ENCODE peak calls at places on chromosomes 7 and 10, in ten cellular contexts. C is fibroblast of lung, Y is transverse colon, B is astrocyte, L is nephron progenitor cell, K is cardiac muscle cell, E is SK-N-SH, R is mammary epithelial cell, I is WTC11, P is stomach. U is an unnamed sample.

GRCh38 chr7:81604808-81605174 is 165.1 kb downstream of the HGF start:
- DNase-seq in R (no peak), Y (no peak), I (no peak), C (no peak), B (no peak), L (no peak), E (no peak), K (no peak), P (no peak), U (no peak)

GRCh38 chr10:93171837-93172236 is 98.1 kb downstream of the CYP26A1 start:
- DNase-seq in R (no peak), B (no peak), E (no peak), K (no peak), P (no peak), I (no peak), Y (no peak), L (no peak), C (no peak), U (no peak)

GRCh38 chr7:148898845-148899474 is 14.9 kb upstream of the EZH2 start:
- DNase-seq in R (no peak), B (no peak), P (no peak), C (no peak), L (peak), K (no peak), I (peak), E (no peak), Y (no peak), U (no peak)

GRCh38 chr7:534075-534474 is 14.4 kb upstream of the PDGFA start:
- DNase-seq in C (no peak), R (no peak), B (no peak), E (no peak), I (no peak), L (no peak), Y (no peak), P (no peak), K (no peak), U (no peak)

GRCh38 chr7:29154076-29154475 is 7.7 kb upstream of the CPVL start:
- DNase-seq in L (no peak), P (no peak), Y (no peak), B (no peak), C (no peak), I (no peak), K (no peak), R (peak), E (no peak), U (no peak)

GRCh38 chr7:108311446-108312168 is 144.6 kb downstream of the NRCAM start:
- DNase-seq in E (no peak), L (no peak), P (no peak), I (no peak), K (no peak), C (peak), R (peak), B (peak), Y (no peak), U (no peak)

GRCh38 chr7:75953431-75953830 is 38.5 kb downstream of the POR start:
- DNase-seq in R (no peak), B (no peak), Y (no peak), L (no peak), I (no peak), E (no peak), P (no peak), K (no peak), C (no peak), U (no peak)

GRCh38 chr10:20740128-20740527 is 157.0 kb downstream of the NEBL start:
- DNase-seq in E (peak), R (no peak), Y (no peak), I (no peak), L (no peak), K (no peak), C (no peak), B (no peak), P (no peak), U (no peak)

GRCh38 chr10:101442456-101442800 is 88.5 kb downstream of the BTRC start:
- DNase-seq in Y (no peak), L (no peak), B (no peak), C (no peak), R (no peak), I (no peak), P (no peak), K (no peak), E (no peak), U (no peak)

GRCh38 chr10:101441539-101442455 is 87.8 kb downstream of the BTRC start:
- DNase-seq in B (peak), E (peak), P (no peak), Y (no peak), C (peak), R (peak), I (peak), L (peak), K (peak), U (peak)

GRCh38 chr10:101444058-101444457 is 90.1 kb downstream of the BTRC start:
- DNase-seq in Y (no peak), C (peak), K (no peak), R (no peak), L (no peak), I (no peak), E (no peak), B (no peak), P (no peak), U (no peak)

GRCh38 chr10:101436302-101436701 is 82.3 kb downstream of the BTRC start:
- DNase-seq in E (no peak), Y (no peak), R (no peak), K (no peak), P (no peak), B (no peak), L (no peak), I (no peak), C (no peak), U (no peak)

DNA sequence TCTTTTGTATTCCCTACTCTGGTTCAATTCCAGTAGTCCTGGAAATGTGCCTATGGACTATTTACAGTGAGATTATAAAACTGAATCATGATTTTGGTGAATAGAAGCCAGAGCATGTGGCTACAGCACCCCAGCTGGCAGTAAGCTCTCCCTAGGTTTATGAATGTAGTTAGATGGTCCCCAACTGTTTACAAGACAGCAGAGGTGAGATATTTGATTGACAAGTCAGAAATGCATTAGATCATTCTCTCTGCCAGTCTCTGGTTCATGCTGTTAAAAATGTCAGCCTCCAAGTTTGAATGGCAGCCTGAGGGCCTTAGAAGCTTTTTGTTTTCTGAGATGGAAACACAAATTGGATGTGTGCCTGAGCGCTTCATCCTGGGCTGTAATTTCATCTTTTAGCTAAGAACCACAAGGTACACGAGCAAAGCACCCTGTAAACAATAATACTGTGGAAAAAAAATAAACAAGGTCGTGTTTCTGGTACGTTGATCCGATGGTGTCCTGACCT is 85.0 kb downstream of the BTRC start:
- DNase-seq in B (no peak), P (no peak), K (no peak), Y (no peak), C (peak), R (no peak), I (no peak), E (no peak), L (no peak), U (no peak)
- TF ChIP-seq CTCF in B (no peak), P (no peak), K (no peak), Y (no peak), C (no peak), R (no peak), I (no peak), E (no peak), L (no peak), U (no peak)

GRCh38 chr10:78936412-78937342 is 132.1 kb upstream of the ZMIZ1 start:
- DNase-seq in P (peak), C (peak), R (no peak), B (no peak), I (no peak), L (no peak), K (no peak), Y (no peak), E (no peak), U (no peak)

GRCh38 chr10:78935697-78936407 is 132.9 kb upstream of the ZMIZ1 start:
- DNase-seq in K (no peak), E (no peak), C (no peak), B (no peak), I (no peak), P (no peak), R (no peak), L (no peak), Y (no peak), U (no peak)

GRCh38 chr10:78937388-78937787 is 131.4 kb upstream of the ZMIZ1 start:
- DNase-seq in R (no peak), K (no peak), L (no peak), C (no peak), E (no peak), I (no peak), Y (no peak), B (no peak), P (no peak), U (no peak)

GRCh38 chr10:78938695-78939672 is 129.8 kb upstream of the ZMIZ1 start:
- DNase-seq in P (no peak), C (no peak), E (no peak), R (no peak), L (no peak), I (no peak), K (no peak), B (no peak), Y (no peak), U (no peak)

GRCh38 chr10:78937800-78938694 is 130.7 kb upstream of the ZMIZ1 start:
- DNase-seq in C (no peak), Y (no peak), K (peak), L (no peak), I (no peak), R (no peak), B (no peak), P (no peak), E (peak), U (peak)
- TF ChIP-seq CTCF in C (no peak), Y (no peak), K (no peak), L (no peak), I (no peak), R (no peak), B (no peak), P (no peak), E (no peak), U (no peak)

GRCh38 chr10:84845628-84846261 is 517.4 kb downstream of the CCSER2 start:
- DNase-seq in P (no peak), C (no peak), K (peak), B (no peak), I (peak), R (no peak), Y (no peak), L (no peak), E (peak), U (peak)
- TF ChIP-seq CTCF in P (no peak), C (no peak), K (no peak), B (no peak), I (no peak), R (peak), Y (no peak), L (peak), E (no peak), U (no peak)

GRCh38 chr10:78150756-78151155 is 117.1 kb downstream of the RPS24 start:
- DNase-seq in P (no peak), I (no peak), Y (no peak), E (no peak), K (no peak), C (no peak), R (no peak), B (no peak), L (no peak), U (no peak)

DNA sequence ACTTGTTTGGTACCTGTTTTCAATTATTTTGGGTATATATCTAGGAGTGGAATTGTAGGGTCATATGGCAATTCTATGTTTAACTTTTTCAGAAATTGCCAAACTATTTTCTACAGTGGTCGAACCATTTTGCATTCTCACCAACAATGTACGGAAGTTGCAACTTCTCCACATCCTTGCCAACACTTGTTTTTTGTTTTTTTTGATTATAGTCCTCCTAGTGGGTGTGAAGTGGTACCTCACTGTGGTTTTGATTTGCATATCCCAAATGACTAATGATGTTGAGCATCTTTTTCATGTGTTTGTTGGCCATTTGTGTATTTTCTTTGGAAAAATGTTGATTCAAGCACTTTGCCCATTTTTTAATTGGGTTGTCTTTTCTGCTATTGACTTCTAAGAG is 122.1 kb downstream of the RPS24 start:
- DNase-seq in K (no peak), Y (no peak), L (no peak), B (no peak), I (no peak), P (no peak), R (no peak), C (no peak), E (no peak), U (no peak)
- TF ChIP-seq CTCF in K (no peak), Y (no peak), L (no peak), B (peak), I (no peak), P (no peak), R (no peak), C (no peak), E (no peak), U (peak)

DNA sequence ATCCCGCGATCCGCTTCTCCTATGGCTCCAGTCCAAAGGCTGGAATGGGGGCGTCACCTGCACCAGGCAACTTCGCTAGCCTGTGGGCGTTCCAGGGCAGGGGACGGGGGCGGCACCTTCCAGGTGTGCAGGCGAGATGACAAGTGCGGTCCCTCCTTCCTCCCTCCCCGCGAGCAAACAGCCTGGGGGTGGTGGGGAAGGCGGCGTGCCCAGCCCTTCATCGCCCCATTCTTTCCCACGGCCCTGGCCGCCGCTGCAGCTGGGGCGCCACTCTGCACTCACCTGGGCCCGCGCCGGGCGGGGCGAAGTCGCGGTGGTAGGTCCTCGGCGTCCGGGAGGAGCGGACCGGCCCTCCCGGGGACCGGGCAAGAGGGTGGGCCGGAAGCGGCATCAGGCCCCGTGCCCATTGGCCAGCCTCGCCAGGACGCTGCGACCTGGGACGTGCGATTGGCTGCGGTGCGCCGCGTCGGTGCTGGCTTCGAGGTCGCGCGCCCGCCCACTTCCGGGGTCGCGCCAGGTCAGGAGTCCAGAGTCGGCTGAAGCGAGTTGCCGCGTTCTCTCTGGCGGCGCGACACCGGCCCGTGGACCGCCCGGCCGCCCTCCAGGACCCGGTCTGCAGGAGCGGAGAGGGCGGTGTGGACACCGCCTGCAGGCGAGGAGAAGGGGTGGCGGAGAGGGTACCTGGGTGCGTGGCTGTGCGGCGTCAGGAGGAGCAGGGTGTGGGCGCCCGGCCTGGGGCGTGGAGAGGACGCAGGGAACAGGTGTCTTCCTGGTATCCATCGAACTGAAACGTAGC is at the start of gene TECPR1:
- DNase-seq in R (peak), L (peak), B (peak), Y (peak), C (peak), I (peak), E (peak), K (peak), P (peak), U (peak)
- TF ChIP-seq CTCF in R (no peak), L (no peak), B (no peak), Y (no peak), C (no peak), I (no peak), E (no peak), K (no peak), P (no peak), U (no peak)

GRCh38 chr10:106863549-106863948 is 301.0 kb downstream of the SORCS1 start:
- DNase-seq in L (no peak), B (no peak), E (no peak), P (no peak), Y (no peak), C (no peak), K (peak), I (peak), R (no peak), U (no peak)

GRCh38 chr10:106864031-106864430 is 300.5 kb downstream of the SORCS1 start:
- DNase-seq in I (no peak), E (no peak), K (no peak), B (no peak), L (no peak), R (no peak), P (no peak), C (no peak), Y (no peak), U (no peak)

GRCh38 chr10:106872176-106872575 is 292.3 kb downstream of the SORCS1 start:
- DNase-seq in L (no peak), Y (no peak), P (no peak), K (no peak), B (no peak), I (no peak), R (no peak), C (no peak), E (no peak), U (no peak)

DNA sequence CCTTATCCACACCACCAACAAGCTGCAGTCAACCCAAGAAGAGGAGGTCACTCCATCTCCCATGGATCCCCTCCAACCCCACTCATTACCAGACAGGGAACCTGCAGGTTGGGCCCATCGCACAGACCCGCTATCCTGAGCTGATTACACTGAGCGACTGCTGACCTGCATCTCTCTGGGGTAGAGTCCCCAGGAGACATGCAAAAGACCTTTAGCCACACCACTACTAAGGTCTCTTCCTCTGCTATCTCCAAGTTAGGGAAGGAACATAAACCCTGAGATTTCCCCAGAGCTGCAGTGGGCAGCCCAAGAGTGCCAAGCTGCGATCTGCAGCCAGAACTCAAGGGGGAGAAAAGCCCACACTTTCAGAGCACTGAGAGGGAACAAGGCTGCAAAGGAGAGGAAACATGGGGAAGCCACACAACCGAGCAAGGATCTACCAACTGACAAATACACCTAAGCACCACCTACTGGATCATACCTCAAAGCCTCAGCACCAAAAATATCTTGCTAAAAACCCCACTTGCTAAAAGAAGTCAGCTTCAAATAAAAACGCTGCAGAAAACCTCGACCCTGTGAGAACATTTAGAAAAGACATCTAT is 298.2 kb downstream of the SORCS1 start:
- DNase-seq in B (no peak), I (no peak), K (peak), P (no peak), E (no peak), C (no peak), Y (no peak), L (no peak), R (no peak), U (no peak)
- TF ChIP-seq CTCF in B (no peak), I (no peak), K (no peak), P (no peak), E (no peak), C (no peak), Y (no peak), L (no peak), R (no peak), U (no peak)